ENCODE peak calls at places on chromosomes 4 and X, in eight cellular contexts. R is stimulated activated CD8-positive, alpha-beta memory T cell treated with anti-CD3 and anti-CD28 coated beads, Interleukin-4, amount 100 ng/mL, for 24 hours; U is mesothelial cell of epicardium; X is activated CD8-positive, alpha-beta memory T cell treated with anti-CD3 and anti-CD28 coated beads for 24 hours; A is T-helper 1 cell; K is fibroblast of pulmonary artery; T is endodermal cell; I is fibroblast of mammary gland. J is an unnamed sample.

GRCh38 chrX:11337292-11338009 is 44.2 kb downstream of the AMELX start:
- DNase-seq in K (no peak), U (no peak), X (no peak), A (no peak), R (no peak), I (no peak), T (no peak), J (no peak)

GRCh38 chr4:70902577-70903281 is 560 bp downstream of the MOB1B start:
- DNase-seq in U (peak), T (no peak), I (no peak), R (peak), K (peak), A (peak), X (no peak), J (peak)

GRCh38 chr4:165175879-165176278 is 31.5 kb upstream of the KLHL2 start:
- DNase-seq in T (no peak), X (no peak), R (no peak), I (no peak), A (no peak), U (no peak), K (peak), J (no peak)

GRCh38 chr4:73870260-73870659 is 1.1 kb downstream of the CXCL1 start:
- DNase-seq in A (no peak), R (no peak), X (no peak), K (peak), T (peak), I (peak), U (no peak), J (no peak)

GRCh38 chr4:98946359-98946758 is 17.4 kb upstream of the EIF4E start:
- DNase-seq in I (no peak), K (no peak), X (no peak), T (no peak), R (no peak), U (no peak), A (no peak), J (no peak)

GRCh38 chr4:91028223-91028622 is 901.0 kb downstream of the CCSER1 start:
- DNase-seq in A (no peak), X (no peak), K (no peak), R (no peak), I (no peak), U (no peak), T (no peak), J (no peak)

GRCh38 chrX:19683817-19684216 is 168.5 kb upstream of the MAP3K15 start:
- DNase-seq in I (no peak), K (no peak), R (no peak), X (no peak), U (no peak), A (peak), T (no peak), J (no peak)

GRCh38 chr4:7199771-7200441 is 7.6 kb downstream of the SORCS2 start:
- DNase-seq in X (no peak), U (no peak), A (no peak), R (no peak), T (peak), I (no peak), K (no peak), J (no peak)

GRCh38 chrX:31279359-31279758 is 207.5 kb upstream of the FTHL17 start:
- DNase-seq in K (peak), R (no peak), U (no peak), A (no peak), X (no peak), I (peak), T (peak), J (no peak)

GRCh38 chrX:150955590-150955989 is 27.5 kb upstream of the HMGB3 start:
- DNase-seq in T (no peak), U (no peak), I (no peak), K (no peak), R (no peak), A (no peak), X (no peak), J (no peak)

GRCh38 chrX:145190801-145191389 is 56.4 kb upstream of the SPANXN1 start:
- DNase-seq in R (no peak), U (no peak), I (peak), K (peak), T (no peak), X (no peak), A (no peak), J (no peak)

GRCh38 chr4:160257324-160257723 is 1154.4 kb downstream of the RAPGEF2 start:
- DNase-seq in X (no peak), R (no peak), I (no peak), T (no peak), U (no peak), K (no peak), A (no peak), J (no peak)

GRCh38 chrX:155645180-155645579 is 32.4 kb upstream of the TMLHE start:
- DNase-seq in A (no peak), R (no peak), U (no peak), K (no peak), I (no peak), T (peak), X (no peak), J (no peak)

GRCh38 chr4:86043755-86044592 is 315.9 kb downstream of the MAPK10 start:
- DNase-seq in U (no peak), I (peak), X (no peak), A (peak), T (peak), K (peak), R (no peak), J (no peak)

GRCh38 chrX:66163447-66163846 is 600 bp upstream of the HEPH start:
- DNase-seq in K (no peak), A (no peak), R (no peak), U (no peak), T (no peak), X (no peak), I (no peak), J (no peak)

GRCh38 chr4:140098481-140099132 is 55.4 kb downstream of the MAML3 start:
- DNase-seq in K (peak), A (no peak), U (no peak), X (no peak), T (no peak), R (no peak), I (peak), J (no peak)

GRCh38 chrX:21638311-21638710 is 19.8 kb downstream of the KLHL34 start:
- DNase-seq in K (peak), I (peak), A (no peak), R (no peak), T (no peak), U (no peak), X (no peak), J (no peak)

GRCh38 chr4:19300213-19300612 is 951.5 kb upstream of the SLIT2 start:
- DNase-seq in U (no peak), T (no peak), K (no peak), X (no peak), A (no peak), I (peak), R (no peak), J (no peak)

GRCh38 chr4:140236649-140237160 is 82.7 kb upstream of the MAML3 start:
- DNase-seq in A (no peak), U (no peak), I (no peak), X (no peak), T (no peak), K (no peak), R (no peak), J (no peak)

GRCh38 chr4:15533817-15534216 is 64.1 kb downstream of the CC2D2A start:
- DNase-seq in R (no peak), I (no peak), T (no peak), A (no peak), X (no peak), U (no peak), K (no peak), J (no peak)